ENCODE peak calls at places on chromosomes 12 and 14, in nine cellular contexts. Z is mucosa of descending colon, R is mesothelial cell of epicardium, V is HepG2, S is tibial artery, K is AG09319, L is dorsolateral prefrontal cortex, W is AG09309, D is cardiac fibroblast. A is an unnamed sample.

GRCh38 chr14:92501891-92502351 is 11.7 kb upstream of the RIN3 start:
- DNase-seq in Z (no peak), R (no peak), V (no peak), S (no peak), K (peak), L (no peak), W (peak), D (peak), A (no peak)

GRCh38 chr12:65004270-65004669 is 116.8 kb downstream of the WIF1 start:
- DNase-seq in Z (no peak), R (no peak), V (no peak), S (no peak), K (no peak), L (no peak), W (no peak), D (no peak), A (no peak)

GRCh38 chr12:79326663-79327062 is 364.1 kb downstream of the PAWR start:
- DNase-seq in Z (no peak), R (no peak), V (no peak), S (no peak), K (no peak), L (no peak), W (no peak), D (no peak), A (no peak)

GRCh38 chr12:114945351-114945750 is 261.4 kb upstream of the TBX3 start:
- DNase-seq in Z (no peak), R (no peak), V (no peak), S (no peak), K (no peak), L (no peak), W (no peak), D (no peak), A (no peak)

GRCh38 chr12:117033382-117034045 is 65.7 kb downstream of the TESC start:
- DNase-seq in Z (no peak), R (no peak), V (no peak), S (no peak), K (no peak), L (peak), W (no peak), D (no peak), A (peak)

GRCh38 chr14:68522510-68523325 is 270.1 kb downstream of the ZFP36L1 start:
- DNase-seq in Z (no peak), R (no peak), V (no peak), S (no peak), K (peak), L (no peak), W (no peak), D (peak), A (no peak)

GRCh38 chr14:35355981-35356839 is 48.3 kb downstream of the NFKBIA start:
- DNase-seq in Z (peak), R (no peak), V (peak), S (no peak), K (no peak), L (no peak), W (no peak), D (peak), A (no peak)

GRCh38 chr14:92883066-92883465 is 39.9 kb upstream of the CHGA start:
- DNase-seq in Z (no peak), R (no peak), V (no peak), S (no peak), K (no peak), L (no peak), W (no peak), D (no peak), A (no peak)

GRCh38 chr12:84807249-84807648 is 105.3 kb downstream of the SLC6A15 start:
- DNase-seq in Z (no peak), R (no peak), V (no peak), S (no peak), K (no peak), L (no peak), W (no peak), D (peak), A (no peak)

GRCh38 chr12:46521145-46521544 is 148.6 kb upstream of the SLC38A2 start:
- DNase-seq in Z (no peak), R (no peak), V (no peak), S (no peak), K (no peak), L (no peak), W (no peak), D (no peak), A (no peak)
- TF ChIP-seq CTCF in Z (no peak), R (no peak), V (no peak), S (no peak), K (no peak), L (no peak), W (no peak), D (no peak), A (no peak)

GRCh38 chr12:24592048-24592447 is 356.9 kb downstream of the BCAT1 start:
- DNase-seq in Z (no peak), R (no peak), V (no peak), S (no peak), K (no peak), L (no peak), W (no peak), D (no peak), A (no peak)

GRCh38 chr12:24599737-24600136 is 349.2 kb downstream of the BCAT1 start:
- DNase-seq in Z (no peak), R (no peak), V (no peak), S (no peak), K (no peak), L (no peak), W (no peak), D (no peak), A (no peak)

GRCh38 chr12:24596768-24597388 is 352.0 kb downstream of the BCAT1 start:
- DNase-seq in Z (no peak), R (no peak), V (peak), S (no peak), K (peak), L (no peak), W (no peak), D (peak), A (no peak)

GRCh38 chr12:24591079-24591626 is 357.7 kb downstream of the BCAT1 start:
- DNase-seq in Z (no peak), R (no peak), V (no peak), S (no peak), K (no peak), L (no peak), W (no peak), D (no peak), A (no peak)

GRCh38 chr12:24595652-24596235 is 353.2 kb downstream of the BCAT1 start:
- DNase-seq in Z (no peak), R (no peak), V (peak), S (no peak), K (no peak), L (no peak), W (no peak), D (peak), A (no peak)
- TF ChIP-seq CTCF in Z (no peak), R (peak), V (no peak), S (no peak), K (peak), L (peak), W (peak), D (peak), A (no peak)

DNA sequence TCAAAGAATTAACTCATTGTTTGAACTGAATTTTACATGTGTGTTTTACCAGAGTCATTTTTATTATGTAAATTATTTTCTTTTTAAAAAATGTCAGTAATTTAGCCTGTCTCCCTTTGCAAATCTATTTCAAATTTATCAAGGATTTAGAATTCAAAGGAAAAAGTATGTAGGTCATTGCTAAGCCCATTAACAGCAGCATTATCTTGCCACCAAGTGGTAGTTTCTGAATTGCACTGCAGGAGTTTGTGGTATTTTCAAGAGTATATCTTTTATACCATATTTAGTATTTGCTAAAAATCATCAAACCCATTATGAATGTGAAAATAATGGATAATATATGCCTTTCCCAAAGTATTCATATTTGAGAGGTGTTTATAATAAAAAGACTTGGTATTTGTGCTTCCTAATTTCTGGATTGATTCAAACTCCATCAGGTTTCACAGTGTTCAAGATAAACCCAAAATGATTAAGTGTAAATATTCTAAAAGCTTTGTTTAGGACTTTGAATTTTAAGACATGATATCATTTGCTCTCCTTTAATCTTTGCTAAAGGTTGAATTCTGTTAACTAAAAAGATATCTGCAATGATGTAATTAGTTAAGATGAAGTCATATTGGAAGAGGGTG is 711.4 kb downstream of the FSCB start:
- DNase-seq in Z (peak), R (no peak), V (peak), S (no peak), K (no peak), L (no peak), W (no peak), D (peak), A (no peak)
- TF ChIP-seq CTCF in Z (no peak), R (peak), V (peak), S (no peak), K (no peak), L (no peak), W (no peak), D (no peak), A (peak)

DNA sequence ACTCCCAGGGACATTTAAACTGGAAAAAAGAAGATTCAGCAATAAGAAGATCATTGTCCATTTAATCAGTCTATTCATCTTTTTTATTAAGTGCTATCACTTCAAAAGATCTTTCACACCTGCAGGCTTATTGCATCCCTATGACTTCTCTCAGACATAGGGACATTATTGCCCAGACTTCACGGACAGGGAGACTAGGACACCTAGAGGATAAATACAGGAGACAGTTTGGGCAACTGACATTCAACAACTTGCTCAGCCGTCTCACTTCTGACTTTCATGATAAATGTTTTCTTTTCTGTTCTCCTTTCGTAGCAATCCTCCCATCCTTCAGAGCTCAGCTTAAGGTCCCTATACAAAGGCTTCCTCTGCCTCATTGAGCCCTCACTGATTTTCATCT is 84.3 kb downstream of the TMEM30B start:
- DNase-seq in Z (no peak), R (no peak), V (peak), S (no peak), K (no peak), L (no peak), W (no peak), D (no peak), A (no peak)
- TF ChIP-seq CTCF in Z (no peak), R (no peak), V (peak), S (peak), K (no peak), L (no peak), W (peak), D (no peak), A (no peak)

A was measured in body of pancreas.